ENCODE peak calls at places on chromosomes 4 and X, in eight cellular contexts. P is NAMALWA, I is AG04450, E is AG20443, B is cardiac fibroblast, Q is pons, M is C1 segment of cervical spinal cord, C is esophagus muscularis mucosa. U is an unnamed sample.
A peak's percentile ranks its signal among the peaks of the same experiment; 100 is the strongest.

GRCh38 chr4:33031328-33031727 is 2311.2 kb downstream of the PCDH7 start:
- DNase-seq in M (no peak), B (no peak), C (no peak), P (no peak), I (no peak), E (no peak), Q (no peak), U (no peak)

GRCh38 chr4:176761872-176762271 is 30.9 kb downstream of the VEGFC start:
- DNase-seq in M (no peak), I (no peak), E (no peak), B (no peak), C (no peak), Q (no peak), P (no peak), U (no peak)

GRCh38 chrX:107747596-107748161 is 27.9 kb downstream of the TSC22D3 start:
- DNase-seq in E (peak; percentile 66), C (no peak), I (no peak), M (no peak), P (no peak), B (peak; percentile 63), Q (peak; percentile 36), U (no peak)

GRCh38 chrX:31679861-31680260 is 608.0 kb upstream of the FTHL17 start:
- DNase-seq in P (no peak), C (no peak), E (no peak), Q (no peak), I (no peak), M (no peak), B (no peak), U (no peak)

GRCh38 chr4:11817088-11817487 is 388.4 kb upstream of the HS3ST1 start:
- DNase-seq in E (no peak), P (no peak), C (no peak), M (no peak), Q (no peak), I (no peak), B (no peak), U (no peak)

GRCh38 chr4:25377572-25377882 is 464 bp downstream of the ANAPC4 start:
- DNase-seq in M (no peak), B (no peak), I (no peak), E (no peak), P (no peak), C (no peak), Q (no peak), U (no peak)

GRCh38 chr4:107736924-107737448 is 17.0 kb upstream of the PAPSS1 start:
- DNase-seq in I (no peak), Q (peak; percentile 53), C (no peak), E (peak; percentile 72), B (peak; percentile 70), M (no peak), P (peak; percentile 68), U (no peak)

GRCh38 chr4:39446842-39447573 is 11.7 kb downstream of the RPL9 start:
- DNase-seq in Q (no peak), B (peak; percentile 76), P (no peak), I (no peak), C (no peak), E (peak; percentile 73), M (peak; percentile 2), U (peak; percentile 13)

GRCh38 chr4:24595662-24596061 is 11.3 kb upstream of the DHX15 start:
- DNase-seq in I (no peak), C (no peak), Q (no peak), B (no peak), E (no peak), P (no peak), M (no peak), U (no peak)

GRCh38 chrX:153492543-153492942 is 2.2 kb upstream of the BGN start:
- DNase-seq in C (no peak), I (no peak), Q (no peak), B (no peak), M (no peak), P (no peak), E (no peak), U (no peak)

GRCh38 chrX:140762061-140762460 is 52.5 kb downstream of the LINC00632 start:
- DNase-seq in E (peak; percentile 48), M (no peak), I (no peak), B (peak; percentile 79), Q (peak; percentile 82), C (no peak), P (peak; percentile 66), U (peak; percentile 28)

GRCh38 chrX:71911731-71912050 is 1.0 kb downstream of the NHSL2 start:
- DNase-seq in I (no peak), Q (no peak), C (no peak), M (no peak), B (no peak), E (peak; percentile 12), P (no peak), U (no peak)

GRCh38 chr4:145153181-145153903 is 27.0 kb downstream of the OTUD4 start:
- DNase-seq in B (no peak), M (no peak), Q (no peak), P (no peak), I (no peak), C (no peak), E (no peak), U (no peak)

GRCh38 chr4:3305610-3306371 is 13.0 kb downstream of the RGS12 start:
- DNase-seq in E (peak; percentile 49), B (peak; percentile 51), M (no peak), C (no peak), I (no peak), P (no peak), Q (peak; percentile 62), U (no peak)

GRCh38 chrX:154000051-154000450 is 19.7 kb downstream of the IRAK1 start:
- DNase-seq in M (no peak), Q (no peak), B (no peak), P (no peak), E (no peak), C (no peak), I (no peak), U (no peak)

GRCh38 chr4:185039508-185040273 is 21.4 kb downstream of the HELT start:
- DNase-seq in C (peak; percentile 90), B (peak; percentile 80), E (peak; percentile 85), M (peak; percentile 19), P (peak; percentile 86), I (peak; percentile 37), Q (peak; percentile 70), U (peak; percentile 13)

GRCh38 chr4:48490012-48490679 is at the start of gene ZAR1:
- DNase-seq in Q (no peak), C (no peak), I (no peak), M (no peak), E (peak; percentile 37), P (no peak), B (no peak), U (no peak)

GRCh38 chr4:27066591-27066990 is 205.9 kb downstream of the STIM2 start:
- DNase-seq in I (no peak), Q (peak; percentile 42), M (peak; percentile 2), P (no peak), B (no peak), C (no peak), E (no peak), U (no peak)

GRCh38 chr4:145868637-145869409 is 69.8 kb downstream of the ZNF827 start:
- DNase-seq in I (no peak), B (no peak), C (no peak), M (no peak), E (no peak), P (peak; percentile 28), Q (no peak), U (no peak)

GRCh38 chr4:56129431-56129861 is 180.7 kb downstream of the CEP135 start:
- DNase-seq in C (no peak), B (peak; percentile 69), I (no peak), M (no peak), Q (no peak), P (peak; percentile 20), E (no peak), U (no peak)

GRCh38 chr4:151291485-151291884 is 14.5 kb downstream of the PRSS48 start:
- DNase-seq in Q (no peak), B (no peak), I (no peak), C (no peak), P (no peak), E (no peak), M (no peak), U (no peak)

GRCh38 chrX:9911479-9911878 is 55.7 kb upstream of the CLDN34 start:
- DNase-seq in Q (no peak), P (no peak), C (no peak), I (no peak), B (peak; percentile 59), M (no peak), E (no peak), U (no peak)

GRCh38 chr4:164536829-164537228 is 217.1 kb upstream of the SMIM31 start:
- DNase-seq in Q (no peak), M (no peak), P (no peak), E (peak; percentile 58), B (no peak), I (no peak), C (no peak), U (peak; percentile 32)

GRCh38 chr4:123390846-123391456 is 5.6 kb upstream of the SPRY1 start:
- DNase-seq in Q (no peak), M (no peak), B (peak; percentile 55), I (no peak), E (no peak), C (no peak), P (peak; percentile 65), U (no peak)

GRCh38 chr4:7808752-7809151 is 130.9 kb downstream of the AFAP1 start:
- DNase-seq in B (peak; percentile 84), I (peak; percentile 51), Q (no peak), E (no peak), C (no peak), P (no peak), M (no peak), U (no peak)

GRCh38 chr4:5292091-5292490 is 240.8 kb downstream of the STK32B start:
- DNase-seq in M (no peak), P (no peak), E (no peak), B (no peak), I (no peak), C (no peak), Q (no peak), U (no peak)

GRCh38 chr4:127622621-127622922 is 10.2 kb upstream of the INTU start:
- DNase-seq in P (no peak), E (no peak), B (no peak), M (no peak), I (no peak), Q (no peak), C (no peak), U (no peak)

GRCh38 chrX:18624599-18624998 is 47.3 kb downstream of the RS1 start:
- DNase-seq in I (no peak), M (no peak), B (no peak), C (no peak), E (no peak), P (no peak), Q (no peak), U (no peak)

GRCh38 chrX:16771483-16772398 is 14.5 kb upstream of the TXLNG start:
- DNase-seq in M (no peak), C (no peak), B (peak; percentile 75), P (peak; percentile 58), I (peak; percentile 39), E (no peak), Q (no peak), U (no peak)

GRCh38 chr4:87058272-87059073 is 123.7 kb downstream of the AFF1 start:
- DNase-seq in M (no peak), B (no peak), C (peak; percentile 84), Q (peak; percentile 83), I (no peak), E (no peak), P (no peak), U (no peak)